ENCODE peak calls at places on chromosomes 4 and X, in six cellular contexts. One of them, this sample, is unnamed.

GRCh38 chr4:128031756-128032384 is 29.2 kb upstream of the LARP1B start:
- DNase-seq in K562: no peak
- DNase-seq in IMR-90: peak
- DNase-seq in suprapubic skin: no peak
- DNase-seq in endodermal cell: no peak
- DNase-seq in prostate gland: no peak
- DNase-seq in this sample: no peak

GRCh38 chr4:55838356-55838755 is 15.1 kb upstream of the EXOC1 start:
- DNase-seq in endodermal cell: no peak
- DNase-seq in prostate gland: no peak
- DNase-seq in suprapubic skin: no peak
- DNase-seq in K562: no peak
- DNase-seq in IMR-90: peak
- DNase-seq in this sample: no peak

GRCh38 chrX:15150578-15150977 is 119.3 kb downstream of the ASB9 start:
- DNase-seq in suprapubic skin: no peak
- DNase-seq in K562: no peak
- DNase-seq in prostate gland: no peak
- DNase-seq in endodermal cell: no peak
- DNase-seq in IMR-90: no peak
- DNase-seq in this sample: no peak

GRCh38 chrX:7086384-7086783 is 61.1 kb upstream of the STS start:
- DNase-seq in suprapubic skin: no peak
- DNase-seq in prostate gland: no peak
- DNase-seq in K562: peak
- DNase-seq in endodermal cell: no peak
- DNase-seq in IMR-90: no peak
- DNase-seq in this sample: no peak

GRCh38 chr4:177023951-177024350 is 231.2 kb upstream of the VEGFC start:
- DNase-seq in suprapubic skin: no peak
- DNase-seq in IMR-90: no peak
- DNase-seq in endodermal cell: no peak
- DNase-seq in K562: no peak
- DNase-seq in prostate gland: no peak
- DNase-seq in this sample: no peak

GRCh38 chr4:23130845-23131244 is 438.1 kb downstream of the GBA3 start:
- DNase-seq in prostate gland: no peak
- DNase-seq in K562: peak
- DNase-seq in suprapubic skin: no peak
- DNase-seq in endodermal cell: no peak
- DNase-seq in IMR-90: no peak
- DNase-seq in this sample: no peak

GRCh38 chr4:140937866-140938265 is 181.7 kb upstream of the TBC1D9 start:
- DNase-seq in suprapubic skin: no peak
- DNase-seq in endodermal cell: no peak
- DNase-seq in K562: no peak
- DNase-seq in IMR-90: peak
- DNase-seq in prostate gland: no peak
- DNase-seq in this sample: no peak

GRCh38 chrX:8345473-8345872 is 119.2 kb upstream of the VCX3B start:
- DNase-seq in K562: no peak
- DNase-seq in IMR-90: no peak
- DNase-seq in endodermal cell: no peak
- DNase-seq in suprapubic skin: no peak
- DNase-seq in prostate gland: no peak
- DNase-seq in this sample: no peak

GRCh38 chr4:48710446-48711209 is 69.5 kb downstream of the FRYL start:
- DNase-seq in IMR-90: peak
- DNase-seq in endodermal cell: no peak
- DNase-seq in prostate gland: no peak
- DNase-seq in K562: no peak
- DNase-seq in suprapubic skin: no peak
- DNase-seq in this sample: no peak

GRCh38 chr4:11889099-11889498 is 460.4 kb upstream of the HS3ST1 start:
- DNase-seq in K562: no peak
- DNase-seq in suprapubic skin: no peak
- DNase-seq in prostate gland: no peak
- DNase-seq in IMR-90: no peak
- DNase-seq in endodermal cell: no peak
- DNase-seq in this sample: no peak

GRCh38 chr4:162497564-162498167 is 333.9 kb upstream of the FSTL5 start:
- DNase-seq in prostate gland: no peak
- DNase-seq in suprapubic skin: no peak
- DNase-seq in endodermal cell: no peak
- DNase-seq in K562: peak
- DNase-seq in IMR-90: peak
- DNase-seq in this sample: no peak

GRCh38 chr4:7256989-7257810 is 64.9 kb downstream of the SORCS2 start:
- DNase-seq in prostate gland: no peak
- DNase-seq in endodermal cell: no peak
- DNase-seq in suprapubic skin: no peak
- DNase-seq in K562: no peak
- DNase-seq in IMR-90: no peak
- DNase-seq in this sample: peak

GRCh38 chr4:1393866-1394265 is 12.4 kb downstream of the NKX1-1 start:
- DNase-seq in K562: no peak
- DNase-seq in prostate gland: no peak
- DNase-seq in suprapubic skin: no peak
- DNase-seq in IMR-90: no peak
- DNase-seq in endodermal cell: peak
- DNase-seq in this sample: peak

GRCh38 chr4:1376391-1376840 is 29.4 kb downstream of the UVSSA start:
- DNase-seq in prostate gland: no peak
- DNase-seq in K562: no peak
- DNase-seq in suprapubic skin: no peak
- DNase-seq in endodermal cell: peak
- DNase-seq in IMR-90: no peak
- DNase-seq in this sample: peak

GRCh38 chr4:104393649-104394048 is 101.0 kb downstream of the CXXC4 start:
- DNase-seq in suprapubic skin: no peak
- DNase-seq in prostate gland: no peak
- DNase-seq in K562: no peak
- DNase-seq in IMR-90: no peak
- DNase-seq in endodermal cell: no peak
- DNase-seq in this sample: no peak

GRCh38 chr4:101756181-101756580 is 34.3 kb upstream of the BANK1 start:
- DNase-seq in suprapubic skin: no peak
- DNase-seq in prostate gland: peak
- DNase-seq in endodermal cell: no peak
- DNase-seq in IMR-90: no peak
- DNase-seq in K562: no peak
- DNase-seq in this sample: no peak

GRCh38 chr4:2800691-2801596 is 8.1 kb downstream of the SH3BP2 start:
- DNase-seq in IMR-90: peak
- DNase-seq in endodermal cell: peak
- DNase-seq in prostate gland: no peak
- DNase-seq in K562: peak
- DNase-seq in suprapubic skin: peak
- DNase-seq in this sample: peak

GRCh38 chr4:24930136-24930535 is 17.3 kb upstream of the CCDC149 start:
- DNase-seq in endodermal cell: no peak
- DNase-seq in K562: no peak
- DNase-seq in prostate gland: no peak
- DNase-seq in suprapubic skin: no peak
- DNase-seq in IMR-90: no peak
- DNase-seq in this sample: no peak

GRCh38 chr4:8046925-8047541 is 107.4 kb upstream of the AFAP1 start:
- DNase-seq in endodermal cell: no peak
- DNase-seq in IMR-90: no peak
- DNase-seq in suprapubic skin: no peak
- DNase-seq in prostate gland: no peak
- DNase-seq in K562: no peak
- DNase-seq in this sample: no peak

GRCh38 chrX:23822397-23822796 is 39.4 kb downstream of the SAT1 start:
- DNase-seq in K562: no peak
- DNase-seq in endodermal cell: no peak
- DNase-seq in suprapubic skin: no peak
- DNase-seq in IMR-90: peak
- DNase-seq in prostate gland: peak
- DNase-seq in this sample: no peak

GRCh38 chr4:21191304-21191703 is 491.0 kb downstream of the PACRGL start:
- DNase-seq in prostate gland: no peak
- DNase-seq in endodermal cell: peak
- DNase-seq in K562: no peak
- DNase-seq in IMR-90: no peak
- DNase-seq in suprapubic skin: no peak
- DNase-seq in this sample: no peak

GRCh38 chr4:183030823-183031222 is 68.2 kb upstream of the WWC2 start:
- DNase-seq in K562: peak
- DNase-seq in prostate gland: no peak
- DNase-seq in endodermal cell: no peak
- DNase-seq in suprapubic skin: no peak
- DNase-seq in IMR-90: no peak
- DNase-seq in this sample: no peak

GRCh38 chrX:134375691-134376090 is 84.3 kb upstream of the HPRT1 start:
- DNase-seq in K562: no peak
- DNase-seq in suprapubic skin: no peak
- DNase-seq in endodermal cell: no peak
- DNase-seq in prostate gland: no peak
- DNase-seq in IMR-90: no peak
- DNase-seq in this sample: no peak
- H3K4me3 ChIP-seq in K562: peak
- H3K4me3 ChIP-seq in suprapubic skin: no peak
- H3K4me3 ChIP-seq in endodermal cell: peak
- H3K4me3 ChIP-seq in prostate gland: no peak
- H3K4me3 ChIP-seq in IMR-90: no peak
- H3K4me3 ChIP-seq in this sample: no peak

DNA sequence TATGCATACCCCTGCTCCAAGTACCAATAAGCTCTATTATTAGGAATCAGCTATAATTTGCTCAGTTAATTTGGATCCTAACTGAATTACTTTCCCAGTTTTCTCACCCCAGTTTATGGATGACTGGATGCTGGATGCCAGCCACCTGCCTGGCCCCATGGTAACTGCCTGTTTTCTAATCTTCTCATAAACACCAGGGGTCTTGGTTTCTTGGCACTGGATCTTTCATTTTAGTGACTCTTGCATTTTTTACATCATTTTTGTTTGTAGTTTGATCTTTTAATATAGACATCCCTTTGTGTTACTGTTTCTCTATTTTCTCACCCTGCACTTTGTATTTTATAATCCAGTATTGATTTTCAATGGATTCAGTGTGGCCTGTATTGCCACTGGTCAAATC is 246.8 kb downstream of the ADGRL3 start:
- DNase-seq in K562: no peak
- DNase-seq in suprapubic skin: no peak
- DNase-seq in IMR-90: no peak
- DNase-seq in prostate gland: no peak
- DNase-seq in endodermal cell: no peak
- DNase-seq in this sample: no peak
- H3K4me3 ChIP-seq in K562: no peak
- H3K4me3 ChIP-seq in suprapubic skin: no peak
- H3K4me3 ChIP-seq in IMR-90: no peak
- H3K4me3 ChIP-seq in prostate gland: no peak
- H3K4me3 ChIP-seq in endodermal cell: no peak
- H3K4me3 ChIP-seq in this sample: no peak

GRCh38 chr4:139018501-139018900 is 2.9 kb downstream of the NOCT start:
- DNase-seq in IMR-90: peak
- DNase-seq in K562: no peak
- DNase-seq in endodermal cell: no peak
- DNase-seq in prostate gland: no peak
- DNase-seq in suprapubic skin: no peak
- DNase-seq in this sample: no peak
- H3K4me3 ChIP-seq in IMR-90: no peak
- H3K4me3 ChIP-seq in K562: peak
- H3K4me3 ChIP-seq in endodermal cell: peak
- H3K4me3 ChIP-seq in prostate gland: no peak
- H3K4me3 ChIP-seq in suprapubic skin: no peak
- H3K4me3 ChIP-seq in this sample: no peak

GRCh38 chr4:175469519-175469918 is 342.5 kb downstream of the GPM6A start:
- DNase-seq in K562: no peak
- DNase-seq in endodermal cell: no peak
- DNase-seq in prostate gland: no peak
- DNase-seq in IMR-90: peak
- DNase-seq in suprapubic skin: no peak
- DNase-seq in this sample: no peak

DNA sequence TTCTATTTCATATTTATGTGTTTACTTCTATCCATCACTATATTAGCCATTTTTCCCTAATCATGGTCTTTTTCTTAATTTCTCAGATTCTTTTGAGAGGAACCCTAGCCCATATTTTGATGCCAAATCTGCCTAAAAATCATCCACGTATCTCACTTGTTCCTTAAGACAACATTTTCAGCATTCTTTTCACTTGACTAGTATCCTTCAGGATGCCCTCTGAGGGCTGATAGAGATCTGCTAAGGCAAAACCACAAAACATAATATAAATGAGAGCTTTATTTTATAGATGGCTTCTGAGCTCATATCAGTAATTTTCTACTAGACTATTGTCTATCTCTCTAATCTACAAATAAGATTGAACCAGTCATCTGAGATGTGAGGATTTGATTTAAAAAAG is 341.9 kb downstream of the GPM6A start:
- DNase-seq in endodermal cell: no peak
- DNase-seq in IMR-90: peak
- DNase-seq in suprapubic skin: no peak
- DNase-seq in K562: no peak
- DNase-seq in prostate gland: no peak
- DNase-seq in this sample: no peak
- H3K4me3 ChIP-seq in endodermal cell: no peak
- H3K4me3 ChIP-seq in IMR-90: no peak
- H3K4me3 ChIP-seq in suprapubic skin: no peak
- H3K4me3 ChIP-seq in K562: no peak
- H3K4me3 ChIP-seq in prostate gland: no peak
- H3K4me3 ChIP-seq in this sample: no peak

DNA sequence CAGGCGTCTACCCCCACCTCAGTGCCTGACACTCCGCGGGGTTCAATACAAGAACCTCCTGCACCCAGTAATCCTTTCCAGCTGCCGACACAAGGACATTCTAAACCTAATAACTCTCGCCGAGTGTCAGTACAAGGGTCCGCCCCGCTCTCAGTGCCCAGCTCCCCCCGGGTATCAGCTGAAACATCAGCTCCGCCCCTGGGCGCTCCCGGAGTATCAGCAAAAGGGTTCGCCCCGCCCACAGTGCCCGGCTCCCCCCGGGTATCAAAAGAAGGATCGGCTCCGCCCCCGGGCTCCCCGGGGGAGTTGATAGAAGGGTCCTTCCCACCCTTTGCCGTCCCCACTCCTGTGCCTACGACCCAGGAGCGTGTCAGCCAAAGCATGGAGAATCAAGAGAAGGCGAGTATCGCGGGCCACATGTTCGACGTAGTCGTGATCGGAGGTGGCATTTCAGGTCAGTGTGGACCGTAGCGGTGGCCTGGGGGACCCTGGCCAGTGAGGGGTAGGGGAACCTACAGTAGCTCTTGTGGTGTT is at the start of gene MAOA:
- DNase-seq in K562: no peak
- DNase-seq in prostate gland: peak
- DNase-seq in endodermal cell: peak
- DNase-seq in IMR-90: no peak
- DNase-seq in suprapubic skin: peak
- DNase-seq in this sample: peak
- H3K4me3 ChIP-seq in K562: no peak
- H3K4me3 ChIP-seq in prostate gland: peak
- H3K4me3 ChIP-seq in endodermal cell: peak
- H3K4me3 ChIP-seq in IMR-90: peak
- H3K4me3 ChIP-seq in suprapubic skin: peak
- H3K4me3 ChIP-seq in this sample: peak

GRCh38 chrX:154113729-154114128 is 16.2 kb upstream of the MECP2 start:
- DNase-seq in K562: no peak
- DNase-seq in IMR-90: no peak
- DNase-seq in suprapubic skin: no peak
- DNase-seq in endodermal cell: no peak
- DNase-seq in prostate gland: no peak
- DNase-seq in this sample: no peak
- H3K4me3 ChIP-seq in K562: no peak
- H3K4me3 ChIP-seq in IMR-90: no peak
- H3K4me3 ChIP-seq in suprapubic skin: no peak
- H3K4me3 ChIP-seq in endodermal cell: no peak
- H3K4me3 ChIP-seq in prostate gland: no peak
- H3K4me3 ChIP-seq in this sample: no peak